ENCODE peak calls at places on chromosomes 5 and 9, in five cellular contexts. P, R, G, F and Y are unnamed samples.

GRCh38 chr5:24110019-24110615 is 534.7 kb downstream of the CDH10 start:
- DNase-seq in P (peak; percentile 61), R (peak; percentile 8), G (no peak), F (no peak), Y (no peak)

GRCh38 chr9:33880562-33881089 is 63.7 kb downstream of the UBE2R2 start:
- DNase-seq in P (no peak), R (no peak), G (no peak), F (no peak), Y (no peak)

GRCh38 chr5:173721259-173722232 is 105.1 kb upstream of the BOD1 start:
- DNase-seq in P (no peak), R (no peak), G (no peak), F (no peak), Y (no peak)

GRCh38 chr9:112764344-112764743 is 13.8 kb downstream of the SNX30 start:
- DNase-seq in P (peak; percentile 94), R (peak; percentile 35), G (no peak), F (no peak), Y (no peak)

GRCh38 chr9:14061921-14062320 is 252.0 kb downstream of the NFIB start:
- DNase-seq in P (no peak), R (no peak), G (no peak), F (no peak), Y (no peak)

GRCh38 chr5:6342689-6343315 is 35.5 kb downstream of the MED10 start:
- DNase-seq in P (no peak), R (no peak), G (no peak), F (no peak), Y (no peak)

GRCh38 chr9:100111235-100111634 is 12.2 kb downstream of the INVS start:
- DNase-seq in P (peak; percentile 98), R (peak; percentile 94), G (peak; percentile 82), F (peak; percentile 59), Y (peak; percentile 94)

GRCh38 chr5:172144291-172144815 is 43.7 kb downstream of the STK10 start:
- DNase-seq in P (peak; percentile 33), R (peak; percentile 74), G (no peak), F (peak; percentile 22), Y (no peak)

GRCh38 chr9:19149230-19149629 is 21.9 kb upstream of the PLIN2 start:
- DNase-seq in P (peak; percentile 62), R (no peak), G (no peak), F (no peak), Y (no peak)

GRCh38 chr9:105053209-105053652 is 125.3 kb upstream of the ABCA1 start:
- DNase-seq in P (peak; percentile 87), R (peak; percentile 92), G (no peak), F (no peak), Y (no peak)

GRCh38 chr5:159819671-159820411 is 96.4 kb upstream of the ADRA1B start:
- DNase-seq in P (peak; percentile 82), R (peak; percentile 27), G (peak; percentile 67), F (peak; percentile 62), Y (peak; percentile 84)

GRCh38 chr5:172959824-172960799 is 888 bp downstream of the RPL26L1 start:
- DNase-seq in P (peak; percentile 72), R (no peak), G (no peak), F (no peak), Y (peak; percentile 48)

GRCh38 chr9:120874861-120875565 is 2.0 kb downstream of the PHF19 start:
- DNase-seq in P (no peak), R (no peak), G (no peak), F (no peak), Y (no peak)

GRCh38 chr9:120873512-120873911 is 3.5 kb downstream of the PHF19 start:
- DNase-seq in P (no peak), R (peak; percentile 64), G (no peak), F (no peak), Y (peak; percentile 83)

GRCh38 chr9:120872775-120873502 is 4.0 kb downstream of the PHF19 start:
- DNase-seq in P (no peak), R (no peak), G (no peak), F (no peak), Y (no peak)

GRCh38 chr9:120875643-120875953 is 1.4 kb downstream of the PHF19 start:
- DNase-seq in P (no peak), R (no peak), G (no peak), F (no peak), Y (no peak)

GRCh38 chr9:120874226-120874839 is 2.7 kb downstream of the PHF19 start:
- DNase-seq in P (no peak), R (no peak), G (no peak), F (no peak), Y (no peak)
- H3K4me1 ChIP-seq in P (peaks cover 2% of the 10 kb centered on the region), R (peaks cover 35% of the 10 kb centered on the region), G (no peaks in the 10 kb centered on the region), F (peaks cover 28% of the 10 kb centered on the region), Y (no peaks in the 10 kb centered on the region)

GRCh38 chr9:37404590-37404989 is 17.9 kb upstream of the GRHPR start:
- DNase-seq in P (no peak), R (no peak), G (no peak), F (no peak), Y (peak; percentile 17)

GRCh38 chr9:37395229-37395628 is 27.3 kb upstream of the GRHPR start:
- DNase-seq in P (no peak), R (no peak), G (no peak), F (no peak), Y (no peak)

GRCh38 chr9:37395663-37396062 is 26.8 kb upstream of the GRHPR start:
- DNase-seq in P (no peak), R (no peak), G (no peak), F (no peak), Y (no peak)

GRCh38 chr9:37398464-37399025 is 24.0 kb upstream of the GRHPR start:
- DNase-seq in P (no peak), R (no peak), G (no peak), F (no peak), Y (no peak)

GRCh38 chr9:37399336-37399735 is 23.2 kb upstream of the GRHPR start:
- DNase-seq in P (no peak), R (no peak), G (no peak), F (no peak), Y (no peak)
- H3K4me1 ChIP-seq in P (no peaks in the 10 kb centered on the region), R (no peaks in the 10 kb centered on the region), G (no peaks in the 10 kb centered on the region), F (no peaks in the 10 kb centered on the region), Y (no peaks in the 10 kb centered on the region)

GRCh38 chr9:137243626-137244485 is 2.8 kb downstream of the TUBB4B start:
- DNase-seq in P (peak; percentile 48), R (no peak), G (no peak), F (peak; percentile 52), Y (no peak)

GRCh38 chr9:137242329-137243204 is 1.5 kb downstream of the TUBB4B start:
- DNase-seq in P (peak; percentile 25), R (no peak), G (no peak), F (no peak), Y (no peak)

GRCh38 chr9:137240321-137240840 is 706 bp upstream of the TUBB4B start:
- DNase-seq in P (peak; percentile 92), R (peak; percentile 70), G (peak; percentile 83), F (peak; percentile 83), Y (peak; percentile 96)

GRCh38 chr9:137241490-137242328 is 622 bp downstream of the TUBB4B start:
- DNase-seq in P (peak; percentile 89), R (peak; percentile 69), G (peak; percentile 70), F (peak; percentile 80), Y (peak; percentile 90)

DNA sequence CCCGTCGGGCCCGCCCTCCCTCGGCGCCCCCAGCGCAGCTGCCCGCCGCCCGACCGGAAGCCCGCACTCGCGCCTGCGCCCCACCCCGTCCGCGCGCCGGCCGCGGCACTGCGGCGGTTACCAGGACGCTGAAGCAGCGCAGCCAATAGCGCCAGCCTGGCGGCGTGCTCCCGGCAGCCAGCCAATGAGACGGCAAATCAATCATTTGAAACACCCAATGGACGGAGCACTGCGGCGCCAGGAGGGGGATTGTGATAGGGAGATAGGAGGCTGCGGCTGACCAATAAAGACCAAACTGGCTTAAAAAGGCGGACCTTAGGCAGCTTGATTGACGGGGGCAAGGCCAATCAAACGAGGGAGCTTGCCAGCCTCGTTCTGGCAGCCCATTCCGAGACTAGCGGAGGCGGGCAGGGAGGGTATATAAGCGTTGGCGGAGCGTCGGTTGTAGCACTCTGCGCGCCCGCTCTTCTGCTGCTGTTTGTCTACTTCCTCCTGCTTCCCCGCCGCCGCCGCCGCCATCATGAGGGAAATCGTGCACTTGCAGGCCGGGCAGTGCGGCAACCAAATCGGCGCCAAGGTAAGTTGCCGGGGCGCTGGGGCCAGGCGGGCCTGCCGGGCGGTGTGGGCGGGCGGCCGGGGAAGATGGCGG is at the start of gene TUBB4B:
- DNase-seq in P (peak; percentile 100), R (peak; percentile 100), G (peak; percentile 99), F (peak; percentile 99), Y (peak; percentile 100)
- H3K4me1 ChIP-seq in P (peaks cover 13% of the 10 kb centered on the region), R (peaks cover 39% of the 10 kb centered on the region), G (peaks cover 8% of the 10 kb centered on the region), F (peaks cover 64% of the 10 kb centered on the region), Y (peaks cover 11% of the 10 kb centered on the region)

GRCh38 chr5:62767650-62768049 is 189.0 kb downstream of the LRRC70 start:
- DNase-seq in P (no peak), R (no peak), G (no peak), F (no peak), Y (no peak)
- H3K4me1 ChIP-seq in P (no peaks in the 10 kb centered on the region), R (no peaks in the 10 kb centered on the region), G (no peaks in the 10 kb centered on the region), F (no peaks in the 10 kb centered on the region), Y (no peaks in the 10 kb centered on the region)